ENCODE peak calls at places on chromosomes 16 and 17, in seven cellular contexts. L, T, W, F, H, A and O are unnamed samples.

GRCh38 chr17:74180336-74180735 is 23.1 kb upstream of the RPL38 start:
- DNase-seq in L (no peak), T (no peak), W (no peak), F (no peak), H (no peak), A (peak), O (no peak)

GRCh38 chr17:68057531-68057952 is 22.0 kb downstream of the KPNA2 start:
- DNase-seq in L (peak), T (no peak), W (no peak), F (peak), H (peak), A (no peak), O (peak)

GRCh38 chr17:35713069-35713728 is 18.2 kb upstream of the RASL10B start:
- DNase-seq in L (peak), T (no peak), W (peak), F (no peak), H (no peak), A (no peak), O (no peak)

GRCh38 chr17:40345161-40346034 is 19.1 kb downstream of the GJD3 start:
- DNase-seq in L (no peak), T (peak), W (peak), F (peak), H (peak), A (peak), O (peak)

GRCh38 chr17:31646642-31647041 is 212.4 kb downstream of the COPRS start:
- DNase-seq in L (peak), T (no peak), W (no peak), F (no peak), H (no peak), A (no peak), O (no peak)

GRCh38 chr17:81251091-81251942 is 12.2 kb downstream of the NDUFAF8 start:
- DNase-seq in L (no peak), T (no peak), W (no peak), F (no peak), H (no peak), A (no peak), O (no peak)

GRCh38 chr17:69057280-69057679 is 3.4 kb downstream of the ABCA9 start:
- DNase-seq in L (no peak), T (no peak), W (no peak), F (no peak), H (no peak), A (no peak), O (no peak)

GRCh38 chr16:49201118-49201517 is 80.5 kb downstream of the CBLN1 start:
- DNase-seq in L (no peak), T (no peak), W (no peak), F (no peak), H (no peak), A (no peak), O (no peak)

GRCh38 chr16:88007321-88007731 is 56.1 kb downstream of the BANP start:
- DNase-seq in L (no peak), T (no peak), W (no peak), F (no peak), H (no peak), A (no peak), O (no peak)

GRCh38 chr17:58340623-58340876 is 11.5 kb downstream of the SUPT4H1 start:
- DNase-seq in L (no peak), T (no peak), W (no peak), F (no peak), H (no peak), A (no peak), O (no peak)

GRCh38 chr16:89610108-89610453 is 3.4 kb upstream of the DPEP1 start:
- DNase-seq in L (no peak), T (no peak), W (no peak), F (no peak), H (no peak), A (no peak), O (no peak)

GRCh38 chr17:79160980-79161621 is 86.5 kb downstream of the ENGASE start:
- DNase-seq in L (peak), T (no peak), W (no peak), F (peak), H (peak), A (no peak), O (peak)

GRCh38 chr16:890217-890616 is 80.6 kb downstream of the LMF1 start:
- DNase-seq in L (no peak), T (no peak), W (no peak), F (no peak), H (peak), A (no peak), O (no peak)

GRCh38 chr17:51263001-51263400 is 2.7 kb downstream of the UTP18 start:
- DNase-seq in L (no peak), T (peak), W (peak), F (no peak), H (no peak), A (no peak), O (no peak)

GRCh38 chr17:2954898-2955445 is 108.4 kb downstream of the OR1D5 start:
- DNase-seq in L (peak), T (peak), W (peak), F (no peak), H (no peak), A (no peak), O (peak)

GRCh38 chr17:60887607-60888028 is 210.0 kb downstream of the BCAS3 start:
- DNase-seq in L (no peak), T (no peak), W (no peak), F (no peak), H (peak), A (no peak), O (peak)
- H3K4me3 ChIP-seq in L (peak), T (no peak), W (no peak), F (peak), H (peak), A (peak), O (peak)

DNA sequence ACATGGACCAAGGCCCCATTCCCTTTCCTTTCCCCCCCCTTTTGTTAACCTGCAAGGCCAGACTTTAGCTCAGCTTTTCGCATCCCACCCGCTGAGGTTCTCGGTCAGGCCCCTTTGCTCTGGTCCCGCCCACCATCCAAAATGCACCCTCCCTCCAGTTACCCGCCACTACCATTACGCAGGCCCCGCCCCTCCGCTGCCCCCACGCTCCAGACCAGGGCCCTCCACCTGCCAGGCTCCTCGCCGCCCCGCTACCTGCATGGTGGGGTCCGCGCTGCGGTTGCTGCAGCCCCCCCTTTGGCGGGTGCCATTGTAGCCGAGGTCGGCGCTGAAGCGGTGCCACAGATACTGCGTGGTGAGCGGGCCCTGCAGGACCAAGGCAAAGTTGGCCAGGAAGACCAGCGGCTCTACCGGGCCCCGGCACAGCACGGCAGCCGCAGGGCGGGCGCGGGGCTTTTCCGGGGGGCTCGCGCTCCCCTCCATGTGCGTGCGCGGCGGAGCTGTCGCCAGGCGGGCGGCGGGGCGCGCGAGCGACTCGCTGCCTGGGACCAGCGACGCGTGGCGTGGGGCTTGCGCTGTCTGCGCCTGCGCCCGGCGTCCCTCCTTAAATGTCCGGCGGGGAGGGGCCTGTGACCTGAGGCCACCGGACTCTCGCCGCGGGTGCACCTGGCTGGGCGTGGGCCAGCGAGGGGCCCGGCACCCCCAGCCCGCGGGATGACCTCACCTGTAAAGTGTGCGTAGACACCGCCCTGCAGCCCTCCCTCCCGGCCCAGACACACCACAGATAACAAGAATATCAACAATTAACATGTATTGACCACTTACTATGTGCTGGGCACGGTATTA is at the start of gene SLC46A1:
- DNase-seq in L (peak), T (peak), W (peak), F (peak), H (peak), A (peak), O (peak)
- TF ChIP-seq EZH2 in L (no peak), T (no peak), W (no peak), F (no peak), H (no peak), A (peak), O (no peak)

GRCh38 chr17:44548714-44549230 is 8.5 kb upstream of the FZD2 start:
- DNase-seq in L (no peak), T (no peak), W (no peak), F (no peak), H (no peak), A (no peak), O (no peak)

GRCh38 chr17:44549736-44550135 is 7.5 kb upstream of the FZD2 start:
- DNase-seq in L (no peak), T (no peak), W (no peak), F (no peak), H (no peak), A (peak), O (no peak)

GRCh38 chr17:44546711-44547606 is 10.3 kb upstream of the FZD2 start:
- DNase-seq in L (no peak), T (peak), W (peak), F (no peak), H (peak), A (no peak), O (peak)

GRCh38 chr17:44543905-44544523 is 13.3 kb upstream of the FZD2 start:
- DNase-seq in L (no peak), T (no peak), W (no peak), F (no peak), H (peak), A (no peak), O (no peak)

DNA sequence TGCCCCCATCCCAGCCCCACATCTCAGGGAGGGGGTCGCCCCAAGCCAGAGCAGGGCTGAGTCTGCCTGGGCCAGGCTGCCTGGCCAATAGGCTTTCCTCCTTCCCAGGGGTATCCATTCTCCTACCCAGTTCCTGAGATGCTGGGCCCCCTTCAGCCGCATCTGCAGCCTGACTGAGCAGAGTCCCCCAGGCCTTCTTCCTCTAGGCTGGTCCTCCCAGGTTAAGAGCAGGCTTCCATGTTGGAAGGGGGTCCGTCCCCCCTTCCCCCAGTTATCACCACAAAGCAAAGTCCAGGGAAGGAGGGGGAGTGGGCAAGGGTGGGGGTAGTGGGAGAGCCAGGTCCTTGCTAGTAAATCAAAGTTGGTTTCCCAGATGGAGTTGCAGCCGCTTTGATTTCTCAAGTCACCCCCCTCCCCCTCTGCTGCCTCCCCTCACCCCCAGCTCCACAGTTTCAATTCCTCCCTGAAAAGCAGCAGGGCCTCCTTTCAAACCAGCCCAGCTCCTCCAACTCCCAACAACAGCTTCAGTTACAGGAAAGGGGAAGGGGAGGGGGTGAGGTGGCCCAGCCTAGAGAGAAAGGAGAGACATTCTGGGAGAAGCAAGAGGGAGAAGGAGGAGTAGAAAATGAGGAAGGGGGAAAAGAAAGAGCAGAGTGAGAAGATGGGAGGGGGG is 9.5 kb upstream of the FZD2 start:
- DNase-seq in L (no peak), T (no peak), W (no peak), F (peak), H (no peak), A (peak), O (no peak)
- H2AFZ ChIP-seq in L (no peak), T (peak), W (no peak), F (peak), H (peak), A (no peak), O (peak)

GRCh38 chr16:11876306-11876705 is 25.0 kb upstream of the RSL1D1 start:
- DNase-seq in L (no peak), T (no peak), W (no peak), F (no peak), H (no peak), A (no peak), O (no peak)
- H3K4me3 ChIP-seq in L (no peak), T (no peak), W (no peak), F (no peak), H (no peak), A (no peak), O (no peak)

DNA sequence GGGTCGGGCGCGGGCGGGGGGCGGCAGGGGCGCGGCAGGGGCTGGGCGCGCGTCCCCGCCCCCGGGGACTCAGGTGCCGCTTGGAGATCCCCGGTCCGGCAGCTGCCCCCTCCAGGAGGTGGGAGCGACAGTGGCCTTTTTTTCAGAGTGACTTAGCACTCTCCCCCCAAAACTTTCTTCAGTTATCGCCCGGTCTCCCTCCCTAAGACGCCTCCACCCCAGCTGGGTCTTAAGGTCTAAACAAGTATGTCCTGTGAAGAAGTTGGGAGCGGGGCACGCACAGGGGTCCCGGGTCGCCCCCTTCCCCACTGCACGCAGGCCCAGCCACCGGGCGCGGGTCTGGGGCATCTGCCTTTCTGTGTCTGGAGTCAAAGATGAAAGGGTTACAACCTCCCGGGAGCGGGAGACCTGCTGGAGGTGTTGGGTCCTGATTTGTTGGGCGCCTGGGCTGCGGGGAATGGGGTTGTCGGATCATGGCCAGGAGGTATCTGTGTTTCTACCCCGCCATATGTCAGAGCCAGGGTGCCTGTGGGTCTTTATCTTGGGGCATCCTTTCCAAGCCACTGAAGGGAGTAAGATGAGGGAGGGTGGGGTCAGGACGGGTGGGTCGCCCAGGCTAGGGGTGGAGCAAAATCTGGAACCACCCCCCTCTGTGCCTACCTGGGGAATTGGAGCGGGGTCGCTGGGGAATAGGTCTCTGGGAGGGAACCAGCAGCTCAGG is 748 bp downstream of the FMNL1 start:
- DNase-seq in L (peak), T (no peak), W (no peak), F (peak), H (peak), A (peak), O (no peak)
- TF ChIP-seq EZH2 in L (no peak), T (no peak), W (peak), F (peak), H (no peak), A (peak), O (no peak)

GRCh38 chr16:11966173-11966572 is 1.2 kb downstream of the TNFRSF17 start:
- DNase-seq in L (peak), T (no peak), W (no peak), F (no peak), H (no peak), A (no peak), O (no peak)

GRCh38 chr16:11964761-11965539 is at the start of gene TNFRSF17:
- DNase-seq in L (peak), T (no peak), W (peak), F (no peak), H (no peak), A (no peak), O (no peak)

GRCh38 chr16:11968577-11968976 is 3.6 kb downstream of the TNFRSF17 start:
- DNase-seq in L (peak), T (no peak), W (no peak), F (no peak), H (no peak), A (no peak), O (no peak)

GRCh38 chr16:11967195-11967911 is 2.3 kb downstream of the TNFRSF17 start:
- DNase-seq in L (peak), T (no peak), W (no peak), F (no peak), H (no peak), A (no peak), O (no peak)

GRCh38 chr16:11963706-11964105 is 1.3 kb upstream of the TNFRSF17 start:
- DNase-seq in L (no peak), T (no peak), W (no peak), F (no peak), H (no peak), A (no peak), O (no peak)
- H2AFZ ChIP-seq in L (no peak), T (no peak), W (no peak), F (peak), H (peak), A (no peak), O (no peak)

DNA sequence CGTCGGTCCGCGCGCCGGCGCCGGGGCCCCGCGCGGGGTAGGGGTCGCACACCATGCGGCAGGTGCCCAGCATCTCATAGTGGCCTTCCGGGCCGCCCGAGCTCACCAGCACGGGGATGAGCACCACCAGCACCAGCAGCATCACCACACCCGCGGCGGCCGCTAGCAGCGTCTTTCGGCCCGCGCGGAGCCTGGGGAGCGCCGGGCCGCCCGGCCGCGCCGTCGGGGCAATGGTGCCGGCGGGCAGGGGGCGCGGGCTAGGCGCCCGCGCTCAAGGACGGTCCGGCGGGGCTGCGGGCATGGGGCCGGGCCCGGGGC is 237 bp downstream of the C1QL1 start:
- DNase-seq in L (no peak), T (no peak), W (no peak), F (no peak), H (no peak), A (no peak), O (no peak)
- H3K4me3 ChIP-seq in L (no peak), T (no peak), W (no peak), F (peak), H (no peak), A (peak), O (no peak)

DNA sequence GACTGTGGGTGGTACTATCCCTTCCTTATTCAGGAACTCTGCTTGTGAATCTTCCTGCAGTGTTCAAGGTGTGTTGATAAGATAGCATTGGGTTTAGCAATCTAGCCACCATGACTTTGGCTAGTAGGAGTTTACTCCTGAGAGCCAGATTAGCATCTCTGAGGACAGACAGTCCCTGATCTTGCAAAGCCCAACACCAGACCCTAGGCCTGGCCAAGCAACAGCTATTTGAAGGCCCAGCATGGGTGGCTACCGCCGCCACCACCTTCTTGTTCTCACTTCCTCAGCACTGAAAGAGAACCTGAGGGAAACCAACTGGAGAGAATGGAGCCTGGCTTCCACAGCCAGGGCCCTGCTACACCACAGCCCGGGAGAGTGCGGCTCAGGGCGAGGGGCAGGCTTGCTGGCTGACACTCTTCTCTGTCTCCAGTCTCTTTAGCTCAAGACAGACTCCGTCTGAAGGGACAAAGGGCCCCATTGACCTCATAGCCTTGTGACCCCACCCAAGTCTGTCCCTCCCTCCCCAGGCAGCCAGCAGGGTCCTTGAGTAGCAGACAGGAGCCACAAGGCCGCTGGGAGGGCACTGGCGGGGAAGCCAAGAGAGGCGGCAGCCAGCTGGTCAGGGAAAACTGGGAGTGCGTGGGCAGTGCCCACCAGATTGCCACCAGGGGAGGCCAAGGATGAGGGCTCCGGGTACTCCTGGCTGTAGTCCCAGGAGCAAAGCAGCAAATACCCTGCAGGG is 10.9 kb upstream of the ARHGAP23 start:
- DNase-seq in L (no peak), T (no peak), W (no peak), F (no peak), H (peak), A (no peak), O (no peak)
- TF ChIP-seq EZH2 in L (no peak), T (no peak), W (no peak), F (no peak), H (no peak), A (no peak), O (no peak)

GRCh38 chr16:83447560-83447959 is 360.2 kb upstream of the HSBP1 start:
- DNase-seq in L (no peak), T (no peak), W (no peak), F (no peak), H (no peak), A (no peak), O (no peak)
- H2AFZ ChIP-seq in L (no peak), T (no peak), W (no peak), F (no peak), H (no peak), A (no peak), O (no peak)

DNA sequence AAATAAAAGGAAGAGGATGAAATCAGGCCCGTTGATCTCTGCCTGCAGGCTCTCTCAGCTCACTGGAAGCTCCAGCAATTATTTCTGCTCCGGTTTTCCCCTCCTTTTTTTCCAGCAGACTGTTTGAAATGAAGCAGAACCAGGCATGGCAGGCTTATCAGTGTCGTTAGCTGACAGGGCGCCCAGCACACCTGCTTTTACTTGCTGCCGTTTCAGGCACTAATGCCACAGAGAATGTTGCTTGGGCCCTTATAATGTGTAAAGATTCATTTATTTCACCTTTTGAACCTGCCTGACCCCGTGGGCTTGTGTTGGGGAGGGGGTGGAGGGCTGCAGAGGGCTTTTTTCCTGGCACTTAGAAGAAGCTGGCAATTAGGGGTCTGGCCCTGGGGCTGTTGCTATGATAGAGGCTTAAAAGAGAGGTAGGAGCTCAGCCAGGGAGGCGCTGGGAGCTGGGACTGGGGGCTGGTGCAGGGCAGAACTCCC is 108.1 kb downstream of the IRX3 start:
- DNase-seq in L (no peak), T (no peak), W (no peak), F (no peak), H (no peak), A (peak), O (no peak)
- H3K4me3 ChIP-seq in L (no peak), T (no peak), W (no peak), F (no peak), H (no peak), A (no peak), O (no peak)